ENCODE peak calls at places on chromosomes 4 and X, in ten cellular contexts. One of them, this sample, is unnamed.

GRCh38 chr4:148946271-148946670 is 504.1 kb upstream of the NR3C2 start:
- DNase-seq in GM12864: no peak
- DNase-seq in kidney: no peak
- DNase-seq in transverse colon: no peak
- DNase-seq in brain microvascular endothelial cell: no peak
- DNase-seq in mammary epithelial cell: no peak
- DNase-seq in CD8-positive, alpha-beta T cell: no peak
- DNase-seq in cardiac fibroblast: no peak
- DNase-seq in neural progenitor cell: no peak
- DNase-seq in omental fat pad: no peak
- DNase-seq in this sample: no peak

GRCh38 chr4:76153356-76153755 is 5.2 kb upstream of the NUP54 start:
- DNase-seq in GM12864: no peak
- DNase-seq in kidney: no peak
- DNase-seq in transverse colon: no peak
- DNase-seq in brain microvascular endothelial cell: no peak
- DNase-seq in mammary epithelial cell: no peak
- DNase-seq in CD8-positive, alpha-beta T cell: no peak
- DNase-seq in cardiac fibroblast: no peak
- DNase-seq in neural progenitor cell: no peak
- DNase-seq in omental fat pad: no peak
- DNase-seq in this sample: no peak

GRCh38 chrX:29490606-29491005 is 724.8 kb upstream of the MAGEB2 start:
- DNase-seq in GM12864: no peak
- DNase-seq in kidney: no peak
- DNase-seq in transverse colon: no peak
- DNase-seq in brain microvascular endothelial cell: no peak
- DNase-seq in mammary epithelial cell: no peak
- DNase-seq in CD8-positive, alpha-beta T cell: no peak
- DNase-seq in cardiac fibroblast: no peak
- DNase-seq in neural progenitor cell: no peak
- DNase-seq in omental fat pad: no peak
- DNase-seq in this sample: no peak

GRCh38 chr4:153520871-153521329 is 54.7 kb downstream of the TMEM131L start:
- DNase-seq in GM12864: no peak
- DNase-seq in kidney: no peak
- DNase-seq in transverse colon: no peak
- DNase-seq in brain microvascular endothelial cell: no peak
- DNase-seq in mammary epithelial cell: no peak
- DNase-seq in CD8-positive, alpha-beta T cell: no peak
- DNase-seq in cardiac fibroblast: no peak
- DNase-seq in neural progenitor cell: no peak
- DNase-seq in omental fat pad: no peak
- DNase-seq in this sample: no peak

GRCh38 chr4:88989990-88990389 is 67.0 kb downstream of the FAM13A start:
- DNase-seq in GM12864: no peak
- DNase-seq in kidney: no peak
- DNase-seq in transverse colon: no peak
- DNase-seq in brain microvascular endothelial cell: no peak
- DNase-seq in mammary epithelial cell: no peak
- DNase-seq in CD8-positive, alpha-beta T cell: no peak
- DNase-seq in cardiac fibroblast: no peak
- DNase-seq in neural progenitor cell: no peak
- DNase-seq in omental fat pad: no peak
- DNase-seq in this sample: no peak

GRCh38 chrX:65601530-65602281 is 65.7 kb upstream of the MSN start:
- DNase-seq in GM12864: no peak
- DNase-seq in kidney: peak
- DNase-seq in transverse colon: peak
- DNase-seq in brain microvascular endothelial cell: peak
- DNase-seq in mammary epithelial cell: peak
- DNase-seq in CD8-positive, alpha-beta T cell: peak
- DNase-seq in cardiac fibroblast: peak
- DNase-seq in neural progenitor cell: no peak
- DNase-seq in omental fat pad: no peak
- DNase-seq in this sample: no peak

GRCh38 chr4:95248713-95249401 is 299.9 kb downstream of the UNC5C start:
- DNase-seq in GM12864: no peak
- DNase-seq in kidney: no peak
- DNase-seq in transverse colon: no peak
- DNase-seq in brain microvascular endothelial cell: no peak
- DNase-seq in mammary epithelial cell: peak
- DNase-seq in CD8-positive, alpha-beta T cell: no peak
- DNase-seq in cardiac fibroblast: peak
- DNase-seq in neural progenitor cell: no peak
- DNase-seq in omental fat pad: no peak
- DNase-seq in this sample: no peak

GRCh38 chr4:1369484-1370079 is 22.6 kb downstream of the UVSSA start:
- DNase-seq in GM12864: no peak
- DNase-seq in kidney: peak
- DNase-seq in transverse colon: no peak
- DNase-seq in brain microvascular endothelial cell: no peak
- DNase-seq in mammary epithelial cell: no peak
- DNase-seq in CD8-positive, alpha-beta T cell: no peak
- DNase-seq in cardiac fibroblast: no peak
- DNase-seq in neural progenitor cell: no peak
- DNase-seq in omental fat pad: no peak
- DNase-seq in this sample: no peak

GRCh38 chrX:38052096-38052495 is 45.7 kb downstream of the SYTL5 start:
- DNase-seq in GM12864: no peak
- DNase-seq in kidney: no peak
- DNase-seq in transverse colon: no peak
- DNase-seq in brain microvascular endothelial cell: peak
- DNase-seq in mammary epithelial cell: peak
- DNase-seq in CD8-positive, alpha-beta T cell: no peak
- DNase-seq in cardiac fibroblast: peak
- DNase-seq in neural progenitor cell: no peak
- DNase-seq in omental fat pad: no peak
- DNase-seq in this sample: no peak

GRCh38 chr4:102554482-102554881 is 53.3 kb downstream of the NFKB1 start:
- DNase-seq in GM12864: no peak
- DNase-seq in kidney: no peak
- DNase-seq in transverse colon: peak
- DNase-seq in brain microvascular endothelial cell: peak
- DNase-seq in mammary epithelial cell: no peak
- DNase-seq in CD8-positive, alpha-beta T cell: no peak
- DNase-seq in cardiac fibroblast: peak
- DNase-seq in neural progenitor cell: peak
- DNase-seq in omental fat pad: no peak
- DNase-seq in this sample: no peak

GRCh38 chr4:81648576-81649272 is 177.0 kb upstream of the RASGEF1B start:
- DNase-seq in GM12864: peak
- DNase-seq in kidney: no peak
- DNase-seq in transverse colon: peak
- DNase-seq in brain microvascular endothelial cell: no peak
- DNase-seq in mammary epithelial cell: no peak
- DNase-seq in CD8-positive, alpha-beta T cell: peak
- DNase-seq in cardiac fibroblast: no peak
- DNase-seq in neural progenitor cell: no peak
- DNase-seq in omental fat pad: no peak
- DNase-seq in this sample: no peak

GRCh38 chr4:121711263-121712000 is 14.7 kb upstream of the ANXA5 start:
- DNase-seq in GM12864: peak
- DNase-seq in kidney: peak
- DNase-seq in transverse colon: peak
- DNase-seq in brain microvascular endothelial cell: peak
- DNase-seq in mammary epithelial cell: peak
- DNase-seq in CD8-positive, alpha-beta T cell: no peak
- DNase-seq in cardiac fibroblast: peak
- DNase-seq in neural progenitor cell: peak
- DNase-seq in omental fat pad: peak
- DNase-seq in this sample: peak

GRCh38 chrX:132610536-132610935 is 121.7 kb upstream of the MBNL3 start:
- DNase-seq in GM12864: no peak
- DNase-seq in kidney: no peak
- DNase-seq in transverse colon: no peak
- DNase-seq in brain microvascular endothelial cell: no peak
- DNase-seq in mammary epithelial cell: no peak
- DNase-seq in CD8-positive, alpha-beta T cell: no peak
- DNase-seq in cardiac fibroblast: no peak
- DNase-seq in neural progenitor cell: no peak
- DNase-seq in omental fat pad: no peak
- DNase-seq in this sample: no peak

GRCh38 chrX:132615396-132616131 is 126.7 kb upstream of the MBNL3 start:
- DNase-seq in GM12864: no peak
- DNase-seq in kidney: no peak
- DNase-seq in transverse colon: peak
- DNase-seq in brain microvascular endothelial cell: peak
- DNase-seq in mammary epithelial cell: peak
- DNase-seq in CD8-positive, alpha-beta T cell: peak
- DNase-seq in cardiac fibroblast: peak
- DNase-seq in neural progenitor cell: peak
- DNase-seq in omental fat pad: no peak
- DNase-seq in this sample: peak

GRCh38 chrX:132612990-132613564 is 124.2 kb upstream of the MBNL3 start:
- DNase-seq in GM12864: no peak
- DNase-seq in kidney: no peak
- DNase-seq in transverse colon: peak
- DNase-seq in brain microvascular endothelial cell: peak
- DNase-seq in mammary epithelial cell: peak
- DNase-seq in CD8-positive, alpha-beta T cell: peak
- DNase-seq in cardiac fibroblast: peak
- DNase-seq in neural progenitor cell: peak
- DNase-seq in omental fat pad: no peak
- DNase-seq in this sample: peak

GRCh38 chrX:132613801-132614200 is 125.0 kb upstream of the MBNL3 start:
- DNase-seq in GM12864: no peak
- DNase-seq in kidney: no peak
- DNase-seq in transverse colon: no peak
- DNase-seq in brain microvascular endothelial cell: no peak
- DNase-seq in mammary epithelial cell: no peak
- DNase-seq in CD8-positive, alpha-beta T cell: no peak
- DNase-seq in cardiac fibroblast: no peak
- DNase-seq in neural progenitor cell: no peak
- DNase-seq in omental fat pad: no peak
- DNase-seq in this sample: no peak

GRCh38 chrX:132614297-132614696 is 125.5 kb upstream of the MBNL3 start:
- DNase-seq in GM12864: no peak
- DNase-seq in kidney: no peak
- DNase-seq in transverse colon: no peak
- DNase-seq in brain microvascular endothelial cell: no peak
- DNase-seq in mammary epithelial cell: no peak
- DNase-seq in CD8-positive, alpha-beta T cell: no peak
- DNase-seq in cardiac fibroblast: no peak
- DNase-seq in neural progenitor cell: peak
- DNase-seq in omental fat pad: no peak
- DNase-seq in this sample: no peak
- TF ChIP-seq CTCF in GM12864: peak
- TF ChIP-seq CTCF in kidney: no peak
- TF ChIP-seq CTCF in transverse colon: no peak
- TF ChIP-seq CTCF in brain microvascular endothelial cell: peak
- TF ChIP-seq CTCF in mammary epithelial cell: no peak
- TF ChIP-seq CTCF in CD8-positive, alpha-beta T cell: no peak
- TF ChIP-seq CTCF in cardiac fibroblast: peak
- TF ChIP-seq CTCF in neural progenitor cell: peak
- TF ChIP-seq CTCF in omental fat pad: no peak
- TF ChIP-seq CTCF in this sample: no peak

GRCh38 chr4:23613782-23614181 is 276.1 kb downstream of the PPARGC1A start:
- DNase-seq in GM12864: no peak
- DNase-seq in kidney: no peak
- DNase-seq in transverse colon: no peak
- DNase-seq in brain microvascular endothelial cell: no peak
- DNase-seq in mammary epithelial cell: no peak
- DNase-seq in CD8-positive, alpha-beta T cell: no peak
- DNase-seq in cardiac fibroblast: no peak
- DNase-seq in neural progenitor cell: no peak
- DNase-seq in omental fat pad: no peak
- DNase-seq in this sample: no peak

GRCh38 chr4:23614284-23614892 is 275.5 kb downstream of the PPARGC1A start:
- DNase-seq in GM12864: no peak
- DNase-seq in kidney: no peak
- DNase-seq in transverse colon: no peak
- DNase-seq in brain microvascular endothelial cell: no peak
- DNase-seq in mammary epithelial cell: peak
- DNase-seq in CD8-positive, alpha-beta T cell: no peak
- DNase-seq in cardiac fibroblast: peak
- DNase-seq in neural progenitor cell: peak
- DNase-seq in omental fat pad: no peak
- DNase-seq in this sample: no peak
- TF ChIP-seq CTCF in GM12864: no peak
- TF ChIP-seq CTCF in kidney: peak
- TF ChIP-seq CTCF in transverse colon: peak
- TF ChIP-seq CTCF in brain microvascular endothelial cell: peak
- TF ChIP-seq CTCF in mammary epithelial cell: no peak
- TF ChIP-seq CTCF in CD8-positive, alpha-beta T cell: no peak
- TF ChIP-seq CTCF in cardiac fibroblast: peak
- TF ChIP-seq CTCF in neural progenitor cell: peak
- TF ChIP-seq CTCF in omental fat pad: no peak
- TF ChIP-seq CTCF in this sample: no peak

DNA sequence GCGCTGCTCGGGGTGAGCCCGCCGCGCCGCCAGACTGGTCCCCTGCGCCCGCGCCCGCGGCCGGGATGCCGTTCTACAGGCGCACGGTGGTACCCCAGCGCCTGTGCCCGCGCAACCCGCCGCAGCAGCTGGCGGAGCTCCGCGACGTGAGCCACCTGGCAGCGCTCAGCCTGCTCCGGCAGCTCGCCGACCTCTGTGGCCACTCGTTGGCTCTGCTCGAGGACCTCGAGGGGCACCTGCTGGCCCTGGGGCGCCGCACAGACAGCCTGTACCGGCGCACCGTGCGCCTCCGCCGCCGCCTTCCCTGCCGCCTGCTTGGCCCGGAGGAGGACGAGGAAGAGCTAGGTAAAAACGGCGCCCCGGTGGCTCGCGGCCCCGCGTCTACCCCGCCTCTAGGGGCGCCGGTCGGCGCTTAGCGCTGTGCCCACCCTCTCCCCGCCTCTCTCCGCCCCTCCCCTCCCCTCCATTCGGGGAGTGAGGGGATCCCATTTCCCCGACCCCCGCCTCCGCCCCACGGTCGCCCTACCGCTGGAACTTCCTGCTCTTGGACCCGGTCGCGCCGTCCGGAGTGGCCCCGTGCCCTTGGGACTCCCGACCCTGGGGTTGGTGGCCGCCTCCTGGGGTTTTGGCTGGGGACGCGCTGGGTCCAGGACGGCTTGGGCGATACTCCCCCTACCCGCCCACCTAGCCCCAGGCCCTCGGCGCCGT is 532 bp downstream of the NHSL2 start:
- DNase-seq in GM12864: no peak
- DNase-seq in kidney: peak
- DNase-seq in transverse colon: peak
- DNase-seq in brain microvascular endothelial cell: no peak
- DNase-seq in mammary epithelial cell: no peak
- DNase-seq in CD8-positive, alpha-beta T cell: peak
- DNase-seq in cardiac fibroblast: no peak
- DNase-seq in neural progenitor cell: peak
- DNase-seq in omental fat pad: no peak
- DNase-seq in this sample: peak
- TF ChIP-seq CTCF in GM12864: no peak
- TF ChIP-seq CTCF in kidney: no peak
- TF ChIP-seq CTCF in transverse colon: peak
- TF ChIP-seq CTCF in brain microvascular endothelial cell: peak
- TF ChIP-seq CTCF in mammary epithelial cell: no peak
- TF ChIP-seq CTCF in CD8-positive, alpha-beta T cell: no peak
- TF ChIP-seq CTCF in cardiac fibroblast: no peak
- TF ChIP-seq CTCF in neural progenitor cell: peak
- TF ChIP-seq CTCF in omental fat pad: no peak
- TF ChIP-seq CTCF in this sample: no peak

DNA sequence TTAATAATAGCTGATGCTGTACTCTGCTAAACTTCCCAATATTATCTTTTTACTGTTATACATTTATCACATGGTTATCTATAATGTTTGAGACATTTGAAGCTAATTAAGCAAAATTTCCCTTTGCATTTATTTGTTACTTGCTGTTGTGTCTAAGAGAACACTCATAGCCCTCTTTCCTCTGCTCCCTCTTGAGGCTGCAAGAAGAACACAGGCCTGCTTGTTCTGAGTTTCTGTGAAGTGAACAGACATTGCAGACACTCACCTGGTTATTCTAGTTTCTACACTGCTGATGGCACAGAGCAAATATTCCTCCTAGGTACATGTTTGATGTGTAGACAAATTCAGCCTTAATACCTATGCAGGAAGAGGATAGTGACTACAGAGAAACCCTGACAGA is 367.8 kb downstream of the GASK1B start:
- DNase-seq in GM12864: no peak
- DNase-seq in kidney: no peak
- DNase-seq in transverse colon: no peak
- DNase-seq in brain microvascular endothelial cell: no peak
- DNase-seq in mammary epithelial cell: peak
- DNase-seq in CD8-positive, alpha-beta T cell: no peak
- DNase-seq in cardiac fibroblast: peak
- DNase-seq in neural progenitor cell: peak
- DNase-seq in omental fat pad: no peak
- DNase-seq in this sample: no peak
- TF ChIP-seq CTCF in GM12864: peak
- TF ChIP-seq CTCF in kidney: no peak
- TF ChIP-seq CTCF in transverse colon: peak
- TF ChIP-seq CTCF in brain microvascular endothelial cell: peak
- TF ChIP-seq CTCF in mammary epithelial cell: peak
- TF ChIP-seq CTCF in CD8-positive, alpha-beta T cell: no peak
- TF ChIP-seq CTCF in cardiac fibroblast: peak
- TF ChIP-seq CTCF in neural progenitor cell: peak
- TF ChIP-seq CTCF in omental fat pad: no peak
- TF ChIP-seq CTCF in this sample: no peak

This sample was measured in mesothelial cell of epicardium.